ENCODE peak calls at places on chromosomes 1 and 21, in five cellular contexts. One of them, this sample, is unnamed.

GRCh38 chr21:45868488-45868887 is 113.1 kb upstream of the COL6A1 start:
- DNase-seq in tibial nerve: no peak
- DNase-seq in prostate gland: no peak
- DNase-seq in endothelial cell of umbilical vein: no peak
- DNase-seq in H54: no peak
- DNase-seq in this sample: no peak

GRCh38 chr1:203464226-203464625 is 11.4 kb upstream of the PRELP start:
- DNase-seq in endothelial cell of umbilical vein: peak
- DNase-seq in H54: no peak
- DNase-seq in prostate gland: no peak
- DNase-seq in tibial nerve: no peak
- DNase-seq in this sample: no peak

GRCh38 chr21:40765771-40766170 is 81.2 kb downstream of the DSCAM start:
- DNase-seq in prostate gland: no peak
- DNase-seq in endothelial cell of umbilical vein: no peak
- DNase-seq in tibial nerve: no peak
- DNase-seq in H54: no peak
- DNase-seq in this sample: no peak

GRCh38 chr1:8104278-8105236 is 78.4 kb upstream of the ERRFI1 start:
- DNase-seq in tibial nerve: no peak
- DNase-seq in prostate gland: no peak
- DNase-seq in H54: no peak
- DNase-seq in endothelial cell of umbilical vein: no peak
- DNase-seq in this sample: no peak

GRCh38 chr1:38152351-38153082 is 105.9 kb upstream of the POU3F1 start:
- DNase-seq in prostate gland: no peak
- DNase-seq in endothelial cell of umbilical vein: no peak
- DNase-seq in tibial nerve: no peak
- DNase-seq in H54: no peak
- DNase-seq in this sample: no peak

GRCh38 chr1:26744075-26744958 is 43.4 kb upstream of the PIGV start:
- DNase-seq in tibial nerve: peak
- DNase-seq in H54: peak
- DNase-seq in prostate gland: peak
- DNase-seq in endothelial cell of umbilical vein: peak
- DNase-seq in this sample: peak

GRCh38 chr1:230861489-230861888 is 6.8 kb downstream of the C1orf198 start:
- DNase-seq in prostate gland: no peak
- DNase-seq in tibial nerve: no peak
- DNase-seq in H54: no peak
- DNase-seq in endothelial cell of umbilical vein: no peak
- DNase-seq in this sample: no peak

GRCh38 chr1:115463347-115463746 is 125.3 kb upstream of the NGF start:
- DNase-seq in H54: no peak
- DNase-seq in prostate gland: no peak
- DNase-seq in tibial nerve: no peak
- DNase-seq in endothelial cell of umbilical vein: no peak
- DNase-seq in this sample: peak

GRCh38 chr1:40029608-40030007 is 10.9 kb upstream of the CAP1 start:
- DNase-seq in endothelial cell of umbilical vein: no peak
- DNase-seq in tibial nerve: no peak
- DNase-seq in prostate gland: no peak
- DNase-seq in H54: no peak
- DNase-seq in this sample: no peak

GRCh38 chr1:51070011-51070410 is 32.0 kb upstream of the C1orf185 start:
- DNase-seq in H54: no peak
- DNase-seq in tibial nerve: no peak
- DNase-seq in prostate gland: no peak
- DNase-seq in endothelial cell of umbilical vein: no peak
- DNase-seq in this sample: no peak

GRCh38 chr1:24914226-24915069 is 15.6 kb downstream of the RUNX3 start:
- DNase-seq in H54: peak
- DNase-seq in tibial nerve: no peak
- DNase-seq in prostate gland: no peak
- DNase-seq in endothelial cell of umbilical vein: no peak
- DNase-seq in this sample: no peak

GRCh38 chr1:19013826-19014548 is 57.5 kb upstream of the IFFO2 start:
- DNase-seq in endothelial cell of umbilical vein: no peak
- DNase-seq in H54: no peak
- DNase-seq in tibial nerve: no peak
- DNase-seq in prostate gland: no peak
- DNase-seq in this sample: no peak

GRCh38 chr21:41895643-41896493 is 16.7 kb upstream of the PRDM15 start:
- DNase-seq in endothelial cell of umbilical vein: peak
- DNase-seq in tibial nerve: no peak
- DNase-seq in H54: no peak
- DNase-seq in prostate gland: no peak
- DNase-seq in this sample: no peak

GRCh38 chr1:200379431-200379755 is 30.4 kb downstream of the ZNF281 start:
- DNase-seq in H54: peak
- DNase-seq in endothelial cell of umbilical vein: no peak
- DNase-seq in prostate gland: no peak
- DNase-seq in tibial nerve: no peak
- DNase-seq in this sample: no peak

GRCh38 chr1:164613176-164613575 is 54.2 kb downstream of the PBX1 start:
- DNase-seq in endothelial cell of umbilical vein: no peak
- DNase-seq in H54: no peak
- DNase-seq in prostate gland: peak
- DNase-seq in tibial nerve: no peak
- DNase-seq in this sample: no peak

GRCh38 chr1:19529570-19530145 is 44.3 kb upstream of the CAPZB start:
- DNase-seq in H54: no peak
- DNase-seq in prostate gland: no peak
- DNase-seq in endothelial cell of umbilical vein: no peak
- DNase-seq in tibial nerve: no peak
- DNase-seq in this sample: no peak

GRCh38 chr1:101081496-101082282 is 56.1 kb upstream of the DPH5 start:
- DNase-seq in H54: no peak
- DNase-seq in endothelial cell of umbilical vein: no peak
- DNase-seq in tibial nerve: no peak
- DNase-seq in prostate gland: no peak
- DNase-seq in this sample: no peak

GRCh38 chr1:23651069-23651808 is 40.4 kb upstream of the RPL11 start:
- DNase-seq in prostate gland: no peak
- DNase-seq in endothelial cell of umbilical vein: peak
- DNase-seq in H54: no peak
- DNase-seq in tibial nerve: peak
- DNase-seq in this sample: no peak

GRCh38 chr1:30232288-30232899 is 491.0 kb downstream of the MATN1 start:
- DNase-seq in prostate gland: no peak
- DNase-seq in H54: peak
- DNase-seq in tibial nerve: no peak
- DNase-seq in endothelial cell of umbilical vein: no peak
- DNase-seq in this sample: no peak

GRCh38 chr1:93140106-93140505 is 40.1 kb downstream of the TMED5 start:
- DNase-seq in prostate gland: no peak
- DNase-seq in endothelial cell of umbilical vein: no peak
- DNase-seq in tibial nerve: no peak
- DNase-seq in H54: no peak
- DNase-seq in this sample: no peak

GRCh38 chr1:1117469-1117831 is 1.6 kb upstream of the C1orf159 start:
- DNase-seq in prostate gland: no peak
- DNase-seq in endothelial cell of umbilical vein: no peak
- DNase-seq in tibial nerve: no peak
- DNase-seq in H54: no peak
- DNase-seq in this sample: no peak

GRCh38 chr1:2353215-2353906 is 38.0 kb downstream of the MORN1 start:
- DNase-seq in H54: no peak
- DNase-seq in tibial nerve: no peak
- DNase-seq in endothelial cell of umbilical vein: no peak
- DNase-seq in prostate gland: no peak
- DNase-seq in this sample: no peak

GRCh38 chr1:33346921-33347649 is 26.2 kb upstream of the A3GALT2 start:
- DNase-seq in endothelial cell of umbilical vein: peak
- DNase-seq in tibial nerve: no peak
- DNase-seq in H54: peak
- DNase-seq in prostate gland: no peak
- DNase-seq in this sample: no peak

GRCh38 chr1:227298532-227299174 is 19.6 kb downstream of the CDC42BPA start:
- DNase-seq in prostate gland: no peak
- DNase-seq in endothelial cell of umbilical vein: peak
- DNase-seq in H54: no peak
- DNase-seq in tibial nerve: no peak
- DNase-seq in this sample: no peak

GRCh38 chr1:7609311-7609994 is 161.6 kb upstream of the VAMP3 start:
- DNase-seq in H54: no peak
- DNase-seq in endothelial cell of umbilical vein: no peak
- DNase-seq in prostate gland: no peak
- DNase-seq in tibial nerve: no peak
- DNase-seq in this sample: no peak

GRCh38 chr1:22507582-22507981 is 55.7 kb upstream of the EPHA8 start:
- DNase-seq in prostate gland: no peak
- DNase-seq in tibial nerve: no peak
- DNase-seq in endothelial cell of umbilical vein: no peak
- DNase-seq in H54: no peak
- DNase-seq in this sample: no peak

DNA sequence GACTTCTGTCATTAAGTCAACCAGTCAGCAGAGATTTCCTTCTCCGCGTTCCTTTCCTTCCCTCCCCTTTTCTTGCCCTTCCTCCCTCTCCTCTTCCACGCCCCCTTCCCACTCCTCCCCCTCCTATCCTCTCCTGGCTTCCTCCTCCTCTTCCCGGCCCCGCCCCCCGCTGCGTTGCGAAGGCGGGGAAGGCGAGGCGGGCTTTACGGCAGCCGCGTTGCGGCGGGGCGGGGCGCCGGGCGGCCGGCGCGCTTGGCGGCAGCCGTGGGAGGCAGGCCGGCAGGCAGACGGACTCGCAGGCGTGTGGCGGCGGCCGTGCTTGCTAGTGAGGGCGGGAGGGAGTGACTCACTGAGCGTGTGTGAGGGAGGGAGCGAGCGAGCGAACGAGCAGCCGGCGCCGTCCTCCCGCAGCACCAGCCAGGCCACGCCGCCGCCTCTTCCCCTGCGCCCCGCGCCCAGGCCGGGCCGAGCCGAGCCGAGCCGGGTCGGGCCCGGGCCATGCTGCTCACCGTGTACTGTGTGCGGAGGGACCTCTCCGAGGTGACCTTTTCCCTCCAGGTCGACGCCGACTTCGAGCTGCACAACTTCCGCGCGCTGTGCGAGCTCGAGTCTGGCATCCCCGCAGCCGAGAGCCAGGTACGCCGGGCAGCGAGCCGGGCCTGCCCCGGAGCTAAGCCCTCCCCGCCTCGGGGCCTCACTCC is at the start of gene DDI2:
- DNase-seq in prostate gland: peak
- DNase-seq in endothelial cell of umbilical vein: peak
- DNase-seq in H54: peak
- DNase-seq in tibial nerve: peak
- DNase-seq in this sample: peak
- TF ChIP-seq POLR2A in prostate gland: peak
- TF ChIP-seq POLR2A in endothelial cell of umbilical vein: peak
- TF ChIP-seq POLR2A in H54: peak
- TF ChIP-seq POLR2A in tibial nerve: peak
- TF ChIP-seq POLR2A in this sample: peak

DNA sequence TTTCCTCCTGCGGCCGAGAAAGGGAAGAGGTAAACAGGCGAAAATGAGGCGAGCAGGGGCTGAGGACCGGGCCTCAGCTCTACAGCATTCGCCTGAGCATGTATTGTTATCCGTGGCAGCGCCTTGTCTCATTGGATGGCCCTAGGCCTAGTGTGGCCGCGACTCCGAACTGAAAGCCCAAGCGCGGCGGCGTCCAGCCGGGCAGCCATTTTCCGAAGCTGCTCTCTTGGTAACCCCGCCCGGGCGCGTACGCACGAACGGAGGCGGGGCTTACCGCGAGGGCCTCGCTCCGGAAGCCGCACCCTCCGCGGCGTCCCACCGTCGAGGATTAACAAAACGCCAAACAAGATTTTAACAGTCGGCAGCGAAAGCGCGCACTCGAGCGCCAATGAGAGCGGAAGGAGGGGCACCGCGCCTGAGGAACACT is 797 bp upstream of the USP1 start:
- DNase-seq in H54: peak
- DNase-seq in endothelial cell of umbilical vein: no peak
- DNase-seq in tibial nerve: no peak
- DNase-seq in prostate gland: peak
- DNase-seq in this sample: no peak
- TF ChIP-seq POLR2A in H54: peak
- TF ChIP-seq POLR2A in endothelial cell of umbilical vein: peak
- TF ChIP-seq POLR2A in tibial nerve: peak
- TF ChIP-seq POLR2A in prostate gland: peak
- TF ChIP-seq POLR2A in this sample: peak

GRCh38 chr1:182384387-182384960 is 7.1 kb downstream of the GLUL start:
- DNase-seq in tibial nerve: peak
- DNase-seq in endothelial cell of umbilical vein: no peak
- DNase-seq in H54: no peak
- DNase-seq in prostate gland: no peak
- DNase-seq in this sample: no peak

GRCh38 chr1:182383934-182384333 is 7.7 kb downstream of the GLUL start:
- DNase-seq in H54: no peak
- DNase-seq in tibial nerve: no peak
- DNase-seq in endothelial cell of umbilical vein: no peak
- DNase-seq in prostate gland: no peak
- DNase-seq in this sample: no peak

GRCh38 chr1:182383037-182383661 is 8.4 kb downstream of the GLUL start:
- DNase-seq in prostate gland: no peak
- DNase-seq in tibial nerve: peak
- DNase-seq in H54: no peak
- DNase-seq in endothelial cell of umbilical vein: no peak
- DNase-seq in this sample: no peak

GRCh38 chr1:182380199-182380598 is 11.4 kb downstream of the GLUL start:
- DNase-seq in prostate gland: no peak
- DNase-seq in H54: no peak
- DNase-seq in endothelial cell of umbilical vein: no peak
- DNase-seq in tibial nerve: no peak
- DNase-seq in this sample: no peak

DNA sequence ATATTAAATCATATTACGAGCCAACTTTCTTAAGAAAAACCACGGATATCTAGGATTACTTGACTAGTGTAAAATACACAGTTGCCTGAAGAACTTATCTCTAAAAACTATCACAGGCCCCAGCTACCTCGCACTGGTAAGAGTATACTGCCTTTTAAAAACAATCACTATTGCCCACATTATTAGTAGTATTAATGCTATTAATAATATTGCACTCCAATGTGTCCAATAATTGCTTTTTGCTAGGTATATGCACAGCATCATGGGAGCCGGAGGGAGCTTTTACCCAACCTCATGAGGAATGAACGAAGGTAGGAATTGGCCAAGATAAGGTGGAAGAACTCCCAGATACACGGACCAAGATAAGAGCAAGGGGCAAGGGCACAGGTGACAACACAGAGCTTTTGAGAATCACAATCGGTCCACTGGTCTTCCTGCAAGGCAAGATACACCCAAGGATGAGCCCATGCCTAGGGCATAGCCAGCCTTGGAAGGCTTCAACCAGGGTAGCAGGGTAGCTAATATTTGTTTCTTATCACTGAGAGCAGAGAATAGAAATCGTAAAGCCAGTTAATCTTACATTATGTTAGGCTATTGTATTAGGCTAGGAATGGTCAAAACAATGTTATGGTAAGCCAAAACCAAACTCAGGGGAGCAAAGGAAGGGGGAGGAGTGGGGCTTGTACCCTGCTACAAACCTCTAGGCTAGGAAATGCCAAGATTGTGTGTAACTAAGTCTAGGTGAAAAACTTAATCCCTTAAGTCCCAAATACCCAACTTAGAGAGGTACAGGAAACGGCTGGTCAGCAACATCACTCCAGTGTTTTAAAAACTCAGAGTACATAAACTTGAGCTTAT is 9.4 kb downstream of the GLUL start:
- DNase-seq in prostate gland: no peak
- DNase-seq in endothelial cell of umbilical vein: no peak
- DNase-seq in H54: no peak
- DNase-seq in tibial nerve: peak
- DNase-seq in this sample: no peak
- TF ChIP-seq POLR2A in prostate gland: no peak
- TF ChIP-seq POLR2A in endothelial cell of umbilical vein: no peak
- TF ChIP-seq POLR2A in H54: no peak
- TF ChIP-seq POLR2A in tibial nerve: no peak
- TF ChIP-seq POLR2A in this sample: no peak

GRCh38 chr1:207647966-207648906 is 3.3 kb downstream of the CR1L start:
- DNase-seq in tibial nerve: no peak
- DNase-seq in H54: no peak
- DNase-seq in prostate gland: no peak
- DNase-seq in endothelial cell of umbilical vein: no peak
- DNase-seq in this sample: no peak
- TF ChIP-seq POLR2A in tibial nerve: no peak
- TF ChIP-seq POLR2A in H54: no peak
- TF ChIP-seq POLR2A in prostate gland: no peak
- TF ChIP-seq POLR2A in endothelial cell of umbilical vein: no peak
- TF ChIP-seq POLR2A in this sample: no peak